ENCODE peak calls at places on chromosomes 1 and 21, in seven cellular contexts. One of them, this sample, is unnamed.

GRCh38 chr1:79204774-79205173 is 198.2 kb upstream of the ADGRL4 start:
- DNase-seq in endothelial cell of umbilical vein: no peak
- DNase-seq in pancreas: no peak
- DNase-seq in iPS DF 6.9: no peak
- DNase-seq in astrocyte: no peak
- DNase-seq in cardiac muscle cell: no peak
- DNase-seq in colonic mucosa: no peak
- DNase-seq in this sample: no peak

GRCh38 chr1:172883387-172883791 is 167.4 kb downstream of the TNFSF18 start:
- DNase-seq in endothelial cell of umbilical vein: peak; percentile 73
- DNase-seq in pancreas: no peak
- DNase-seq in iPS DF 6.9: no peak
- DNase-seq in astrocyte: peak; percentile 69
- DNase-seq in cardiac muscle cell: peak; percentile 39
- DNase-seq in colonic mucosa: no peak
- DNase-seq in this sample: no peak

GRCh38 chr1:64963466-64963865 is 2.9 kb downstream of the JAK1 start:
- DNase-seq in endothelial cell of umbilical vein: no peak
- DNase-seq in pancreas: no peak
- DNase-seq in iPS DF 6.9: no peak
- DNase-seq in astrocyte: no peak
- DNase-seq in cardiac muscle cell: no peak
- DNase-seq in colonic mucosa: no peak
- DNase-seq in this sample: no peak

GRCh38 chr1:231630558-231631205 is 4.1 kb downstream of the DISC1 start:
- DNase-seq in endothelial cell of umbilical vein: no peak
- DNase-seq in pancreas: no peak
- DNase-seq in iPS DF 6.9: no peak
- DNase-seq in astrocyte: peak; percentile 59
- DNase-seq in cardiac muscle cell: peak; percentile 6
- DNase-seq in colonic mucosa: no peak
- DNase-seq in this sample: no peak

GRCh38 chr1:156858555-156858956 is 361 bp downstream of the INSRR start:
- DNase-seq in endothelial cell of umbilical vein: no peak
- DNase-seq in pancreas: no peak
- DNase-seq in iPS DF 6.9: no peak
- DNase-seq in astrocyte: no peak
- DNase-seq in cardiac muscle cell: no peak
- DNase-seq in colonic mucosa: no peak
- DNase-seq in this sample: no peak

GRCh38 chr1:72567511-72567910 is 285.2 kb upstream of the NEGR1 start:
- DNase-seq in endothelial cell of umbilical vein: peak; percentile 31
- DNase-seq in pancreas: no peak
- DNase-seq in iPS DF 6.9: no peak
- DNase-seq in astrocyte: peak; percentile 8
- DNase-seq in cardiac muscle cell: peak; percentile 45
- DNase-seq in colonic mucosa: no peak
- DNase-seq in this sample: no peak

GRCh38 chr1:201383647-201384405 is 6.3 kb upstream of the TNNT2 start:
- DNase-seq in endothelial cell of umbilical vein: no peak
- DNase-seq in pancreas: no peak
- DNase-seq in iPS DF 6.9: no peak
- DNase-seq in astrocyte: peak; percentile 92
- DNase-seq in cardiac muscle cell: peak; percentile 41
- DNase-seq in colonic mucosa: no peak
- DNase-seq in this sample: no peak

GRCh38 chr1:230572121-230573083 is 69.9 kb upstream of the COG2 start:
- DNase-seq in endothelial cell of umbilical vein: no peak
- DNase-seq in pancreas: peak; percentile 18
- DNase-seq in iPS DF 6.9: no peak
- DNase-seq in astrocyte: no peak
- DNase-seq in cardiac muscle cell: peak; percentile 48
- DNase-seq in colonic mucosa: peak; percentile 77
- DNase-seq in this sample: peak; percentile 75

GRCh38 chr1:206447079-206447780 is 23.0 kb upstream of the IKBKE start:
- DNase-seq in endothelial cell of umbilical vein: no peak
- DNase-seq in pancreas: no peak
- DNase-seq in iPS DF 6.9: no peak
- DNase-seq in astrocyte: no peak
- DNase-seq in cardiac muscle cell: no peak
- DNase-seq in colonic mucosa: no peak
- DNase-seq in this sample: no peak

GRCh38 chr1:78840447-78841251 is 165.9 kb downstream of the ADGRL4 start:
- DNase-seq in endothelial cell of umbilical vein: peak; percentile 6
- DNase-seq in pancreas: peak; percentile 7
- DNase-seq in iPS DF 6.9: no peak
- DNase-seq in astrocyte: peak; percentile 88
- DNase-seq in cardiac muscle cell: peak; percentile 87
- DNase-seq in colonic mucosa: no peak
- DNase-seq in this sample: no peak

GRCh38 chr1:2449636-2450454 is 26.2 kb upstream of the PLCH2 start:
- DNase-seq in endothelial cell of umbilical vein: no peak
- DNase-seq in pancreas: no peak
- DNase-seq in iPS DF 6.9: no peak
- DNase-seq in astrocyte: no peak
- DNase-seq in cardiac muscle cell: no peak
- DNase-seq in colonic mucosa: no peak
- DNase-seq in this sample: no peak

GRCh38 chr1:16977377-16977776 is 3.0 kb downstream of the MFAP2 start:
- DNase-seq in endothelial cell of umbilical vein: no peak
- DNase-seq in pancreas: no peak
- DNase-seq in iPS DF 6.9: no peak
- DNase-seq in astrocyte: no peak
- DNase-seq in cardiac muscle cell: no peak
- DNase-seq in colonic mucosa: no peak
- DNase-seq in this sample: no peak

GRCh38 chr1:16978589-16979474 is 1.6 kb downstream of the MFAP2 start:
- DNase-seq in endothelial cell of umbilical vein: peak; percentile 61
- DNase-seq in pancreas: no peak
- DNase-seq in iPS DF 6.9: no peak
- DNase-seq in astrocyte: peak; percentile 90
- DNase-seq in cardiac muscle cell: peak; percentile 95
- DNase-seq in colonic mucosa: peak; percentile 37
- DNase-seq in this sample: no peak

GRCh38 chr1:16979475-16980327 is 719 bp downstream of the MFAP2 start:
- DNase-seq in endothelial cell of umbilical vein: no peak
- DNase-seq in pancreas: no peak
- DNase-seq in iPS DF 6.9: no peak
- DNase-seq in astrocyte: no peak
- DNase-seq in cardiac muscle cell: peak; percentile 79
- DNase-seq in colonic mucosa: no peak
- DNase-seq in this sample: no peak

GRCh38 chr1:16976966-16977365 is 3.5 kb downstream of the MFAP2 start:
- DNase-seq in endothelial cell of umbilical vein: no peak
- DNase-seq in pancreas: no peak
- DNase-seq in iPS DF 6.9: no peak
- DNase-seq in astrocyte: no peak
- DNase-seq in cardiac muscle cell: no peak
- DNase-seq in colonic mucosa: no peak
- DNase-seq in this sample: no peak

DNA sequence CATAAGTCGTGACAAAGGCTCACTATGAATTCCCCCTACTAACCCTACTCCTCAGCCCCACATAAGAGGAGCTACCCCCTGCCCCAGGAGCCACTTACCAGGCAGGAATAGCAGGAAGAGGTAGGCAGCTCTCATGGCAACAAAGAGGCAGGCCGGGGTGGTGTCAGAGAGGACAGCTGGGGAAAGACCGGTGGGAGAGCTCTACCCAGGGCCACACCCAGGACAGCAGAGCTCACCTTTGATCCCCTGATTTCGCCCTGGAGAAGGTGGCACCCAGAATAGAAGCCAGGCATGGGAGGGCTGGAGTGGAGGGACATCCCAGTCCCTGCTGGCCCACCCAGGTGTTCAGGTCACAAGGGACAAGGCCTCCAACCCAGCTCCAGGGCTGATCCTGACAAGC is 2.3 kb downstream of the MFAP2 start:
- DNase-seq in endothelial cell of umbilical vein: no peak
- DNase-seq in pancreas: no peak
- DNase-seq in iPS DF 6.9: no peak
- DNase-seq in astrocyte: no peak
- DNase-seq in cardiac muscle cell: no peak
- DNase-seq in colonic mucosa: no peak
- DNase-seq in this sample: peak; percentile 29
- H3K4me3 ChIP-seq in endothelial cell of umbilical vein: no peak overlapping the region
- H3K4me3 ChIP-seq in pancreas: no peak overlapping the region
- H3K4me3 ChIP-seq in iPS DF 6.9: no peak overlapping the region
- H3K4me3 ChIP-seq in astrocyte: peak overlapping the region; percentile 80
- H3K4me3 ChIP-seq in cardiac muscle cell: no peak overlapping the region
- H3K4me3 ChIP-seq in colonic mucosa: no peak overlapping the region
- H3K4me3 ChIP-seq in this sample: no peak overlapping the region

GRCh38 chr21:46294647-46295176 is 8.6 kb downstream of the YBEY start:
- DNase-seq in endothelial cell of umbilical vein: no peak
- DNase-seq in pancreas: no peak
- DNase-seq in iPS DF 6.9: no peak
- DNase-seq in astrocyte: peak; percentile 82
- DNase-seq in cardiac muscle cell: peak; percentile 73
- DNase-seq in colonic mucosa: no peak
- DNase-seq in this sample: no peak

GRCh38 chr21:46295996-46296752 is 10.0 kb downstream of the YBEY start:
- DNase-seq in endothelial cell of umbilical vein: no peak
- DNase-seq in pancreas: no peak
- DNase-seq in iPS DF 6.9: no peak
- DNase-seq in astrocyte: no peak
- DNase-seq in cardiac muscle cell: peak; percentile 96
- DNase-seq in colonic mucosa: peak; percentile 76
- DNase-seq in this sample: peak; percentile 37

GRCh38 chr21:46297311-46298082 is 11.4 kb downstream of the YBEY start:
- DNase-seq in endothelial cell of umbilical vein: peak; percentile 31
- DNase-seq in pancreas: no peak
- DNase-seq in iPS DF 6.9: no peak
- DNase-seq in astrocyte: no peak
- DNase-seq in cardiac muscle cell: peak; percentile 61
- DNase-seq in colonic mucosa: peak; percentile 34
- DNase-seq in this sample: no peak

GRCh38 chr21:46298083-46298412 is 11.9 kb downstream of the YBEY start:
- DNase-seq in endothelial cell of umbilical vein: peak; percentile 36
- DNase-seq in pancreas: no peak
- DNase-seq in iPS DF 6.9: no peak
- DNase-seq in astrocyte: no peak
- DNase-seq in cardiac muscle cell: no peak
- DNase-seq in colonic mucosa: no peak
- DNase-seq in this sample: no peak

GRCh38 chr21:46295177-46295711 is 9.1 kb downstream of the YBEY start:
- DNase-seq in endothelial cell of umbilical vein: no peak
- DNase-seq in pancreas: no peak
- DNase-seq in iPS DF 6.9: no peak
- DNase-seq in astrocyte: peak; percentile 78
- DNase-seq in cardiac muscle cell: peak; percentile 75
- DNase-seq in colonic mucosa: no peak
- DNase-seq in this sample: no peak
- H3K27ac ChIP-seq in endothelial cell of umbilical vein: no peak overlapping the region
- H3K27ac ChIP-seq in pancreas: no peak overlapping the region
- H3K27ac ChIP-seq in iPS DF 6.9: no peak overlapping the region
- H3K27ac ChIP-seq in astrocyte: peak overlapping the region; percentile 73
- H3K27ac ChIP-seq in cardiac muscle cell: no peak overlapping the region
- H3K27ac ChIP-seq in colonic mucosa: no peak overlapping the region
- H3K27ac ChIP-seq in this sample: peak overlapping the region; percentile 60

GRCh38 chr1:169699769-169700168 is 11.7 kb downstream of the SELL start:
- DNase-seq in endothelial cell of umbilical vein: no peak
- DNase-seq in pancreas: no peak
- DNase-seq in iPS DF 6.9: no peak
- DNase-seq in astrocyte: no peak
- DNase-seq in cardiac muscle cell: no peak
- DNase-seq in colonic mucosa: no peak
- DNase-seq in this sample: no peak

GRCh38 chr1:169701261-169701802 is 10.1 kb downstream of the SELL start:
- DNase-seq in endothelial cell of umbilical vein: no peak
- DNase-seq in pancreas: no peak
- DNase-seq in iPS DF 6.9: no peak
- DNase-seq in astrocyte: no peak
- DNase-seq in cardiac muscle cell: no peak
- DNase-seq in colonic mucosa: no peak
- DNase-seq in this sample: no peak

GRCh38 chr1:169696273-169697100 is 14.9 kb downstream of the SELL start:
- DNase-seq in endothelial cell of umbilical vein: peak; percentile 34
- DNase-seq in pancreas: no peak
- DNase-seq in iPS DF 6.9: no peak
- DNase-seq in astrocyte: no peak
- DNase-seq in cardiac muscle cell: no peak
- DNase-seq in colonic mucosa: no peak
- DNase-seq in this sample: no peak

GRCh38 chr1:169697769-169698168 is 13.7 kb downstream of the SELL start:
- DNase-seq in endothelial cell of umbilical vein: no peak
- DNase-seq in pancreas: no peak
- DNase-seq in iPS DF 6.9: no peak
- DNase-seq in astrocyte: no peak
- DNase-seq in cardiac muscle cell: no peak
- DNase-seq in colonic mucosa: no peak
- DNase-seq in this sample: no peak

DNA sequence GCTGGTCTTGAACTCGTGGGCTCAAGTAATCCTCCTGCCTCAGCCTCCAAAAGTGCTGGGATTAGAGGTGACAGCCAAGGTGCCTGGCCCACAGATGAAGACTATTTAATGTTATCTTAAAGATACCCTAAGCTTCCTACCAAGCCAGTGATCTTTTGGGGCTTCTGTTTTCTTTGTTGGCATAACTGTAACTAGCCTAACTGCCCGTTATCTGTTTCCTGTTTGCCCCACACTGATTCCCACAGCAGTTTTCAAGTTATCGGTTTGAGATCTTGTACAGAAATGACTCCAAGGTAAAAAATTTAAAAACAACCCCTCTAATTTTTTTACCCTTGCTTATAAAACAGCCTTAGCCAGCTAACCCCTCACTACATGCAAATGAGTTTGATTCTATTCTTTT is 12.4 kb downstream of the SELL start:
- DNase-seq in endothelial cell of umbilical vein: peak; percentile 29
- DNase-seq in pancreas: no peak
- DNase-seq in iPS DF 6.9: no peak
- DNase-seq in astrocyte: no peak
- DNase-seq in cardiac muscle cell: no peak
- DNase-seq in colonic mucosa: no peak
- DNase-seq in this sample: no peak
- H3K4me3 ChIP-seq in endothelial cell of umbilical vein: no peak overlapping the region
- H3K4me3 ChIP-seq in pancreas: no peak overlapping the region
- H3K4me3 ChIP-seq in iPS DF 6.9: no peak overlapping the region
- H3K4me3 ChIP-seq in astrocyte: no peak overlapping the region
- H3K4me3 ChIP-seq in cardiac muscle cell: no peak overlapping the region
- H3K4me3 ChIP-seq in colonic mucosa: no peak overlapping the region
- H3K4me3 ChIP-seq in this sample: no peak overlapping the region

GRCh38 chr1:8970870-8971337 is 25.2 kb downstream of the CA6 start:
- DNase-seq in endothelial cell of umbilical vein: no peak
- DNase-seq in pancreas: no peak
- DNase-seq in iPS DF 6.9: no peak
- DNase-seq in astrocyte: no peak
- DNase-seq in cardiac muscle cell: no peak
- DNase-seq in colonic mucosa: no peak
- DNase-seq in this sample: peak; percentile 42
- H3K27ac ChIP-seq in endothelial cell of umbilical vein: no peak overlapping the region
- H3K27ac ChIP-seq in pancreas: no peak overlapping the region
- H3K27ac ChIP-seq in iPS DF 6.9: no peak overlapping the region
- H3K27ac ChIP-seq in astrocyte: no peak overlapping the region
- H3K27ac ChIP-seq in cardiac muscle cell: no peak overlapping the region
- H3K27ac ChIP-seq in colonic mucosa: no peak overlapping the region
- H3K27ac ChIP-seq in this sample: no peak overlapping the region